ENCODE peak calls at places on chromosomes 13 and 19, in five cellular contexts. H, Y, Z, M and F are unnamed samples.

GRCh38 chr19:13796301-13797057 is 1.2 kb downstream of the ZSWIM4 start:
- DNase-seq in H (no peak), Y (peak; percentile 93), Z (no peak), M (peak; percentile 97), F (peak; percentile 27)

GRCh38 chr13:99895428-99895998 is 76.1 kb downstream of the ZIC5 start:
- DNase-seq in H (no peak), Y (no peak), Z (no peak), M (no peak), F (no peak)

GRCh38 chr19:19420570-19421301 is 15.3 kb downstream of the GATAD2A start:
- DNase-seq in H (no peak), Y (no peak), Z (no peak), M (no peak), F (no peak)

GRCh38 chr13:103547914-103548313 is 481.7 kb upstream of the SLC10A2 start:
- DNase-seq in H (no peak), Y (no peak), Z (no peak), M (no peak), F (no peak)

GRCh38 chr13:113746143-113746525 is 12.9 kb upstream of the TMEM255B start:
- DNase-seq in H (peak; percentile 24), Y (no peak), Z (no peak), M (no peak), F (peak; percentile 42)

GRCh38 chr13:31074750-31075149 is 87.0 kb downstream of the HSPH1 start:
- DNase-seq in H (no peak), Y (no peak), Z (no peak), M (no peak), F (no peak)

GRCh38 chr19:31880283-31880682 is 465.1 kb upstream of the ZNF507 start:
- DNase-seq in H (no peak), Y (no peak), Z (no peak), M (no peak), F (no peak)

GRCh38 chr13:27404680-27405079 is 19.7 kb upstream of the GTF3A start:
- DNase-seq in H (no peak), Y (no peak), Z (no peak), M (no peak), F (no peak)

GRCh38 chr13:87671031-87671823 is at the start of gene SLITRK5:
- DNase-seq in H (peak; percentile 76), Y (peak; percentile 75), Z (no peak), M (peak; percentile 44), F (peak; percentile 92)

GRCh38 chr19:7454998-7455397 is 33.8 kb downstream of the PEX11G start:
- DNase-seq in H (no peak), Y (no peak), Z (no peak), M (no peak), F (no peak)

GRCh38 chr19:44869728-44870470 is 21.2 kb upstream of the TOMM40 start:
- DNase-seq in H (peak; percentile 35), Y (peak; percentile 83), Z (no peak), M (peak; percentile 92), F (no peak)

GRCh38 chr13:41765813-41766212 is 195.1 kb downstream of the VWA8 start:
- DNase-seq in H (no peak), Y (peak; percentile 70), Z (no peak), M (no peak), F (no peak)

GRCh38 chr19:19653597-19654147 is 9.8 kb downstream of the ATP13A1 start:
- DNase-seq in H (no peak), Y (no peak), Z (no peak), M (no peak), F (no peak)

GRCh38 chr19:5387472-5387871 is 46.9 kb upstream of the PTPRS start:
- DNase-seq in H (no peak), Y (no peak), Z (no peak), M (no peak), F (no peak)

GRCh38 chr13:97977376-97977705 is 23.9 kb downstream of the IPO5 start:
- DNase-seq in H (no peak), Y (peak; percentile 8), Z (no peak), M (peak; percentile 25), F (no peak)

GRCh38 chr13:42740753-42741152 is 40.6 kb upstream of the FAM216B start:
- DNase-seq in H (peak; percentile 42), Y (peak; percentile 36), Z (no peak), M (no peak), F (no peak)

GRCh38 chr19:21468791-21469190 is 36.6 kb upstream of the ZNF429 start:
- DNase-seq in H (no peak), Y (no peak), Z (no peak), M (no peak), F (no peak)

GRCh38 chr13:79451500-79451962 is 29.4 kb upstream of the NDFIP2 start:
- DNase-seq in H (no peak), Y (peak; percentile 96), Z (no peak), M (peak; percentile 96), F (no peak)

GRCh38 chr19:20078696-20079095 is 896 bp downstream of the ZNF90 start:
- DNase-seq in H (peak; percentile 7), Y (peak; percentile 27), Z (no peak), M (peak; percentile 52), F (peak; percentile 33)